ENCODE peak calls at places on chromosomes 2 and 18, in four cellular contexts. One of them, this sample, is unnamed.

GRCh38 chr2:62375051-62375450 is 130.9 kb downstream of the TMEM17 start:
- DNase-seq in GM12891: no peak
- DNase-seq in tibial nerve: no peak
- DNase-seq in transverse colon: no peak
- DNase-seq in this sample: no peak

GRCh38 chr2:206693399-206694137 is 24.6 kb downstream of the DYTN start:
- DNase-seq in GM12891: peak
- DNase-seq in transverse colon: no peak
- DNase-seq in tibial nerve: peak
- DNase-seq in this sample: peak

GRCh38 chr2:43224571-43225092 is 1.8 kb downstream of the ZFP36L2 start:
- DNase-seq in tibial nerve: no peak
- DNase-seq in GM12891: no peak
- DNase-seq in transverse colon: no peak
- DNase-seq in this sample: no peak

GRCh38 chr2:235032466-235032865 is 80.6 kb downstream of the SH3BP4 start:
- DNase-seq in tibial nerve: no peak
- DNase-seq in GM12891: no peak
- DNase-seq in transverse colon: no peak
- DNase-seq in this sample: no peak

GRCh38 chr18:70172225-70172624 is 33.3 kb downstream of the RTTN start:
- DNase-seq in tibial nerve: no peak
- DNase-seq in GM12891: no peak
- DNase-seq in transverse colon: no peak
- DNase-seq in this sample: no peak

GRCh38 chr2:52518673-52519072 is 1248.9 kb upstream of the CHAC2 start:
- DNase-seq in tibial nerve: no peak
- DNase-seq in transverse colon: no peak
- DNase-seq in GM12891: no peak
- DNase-seq in this sample: no peak

GRCh38 chr2:177489719-177490301 is 97.2 kb downstream of the AGPS start:
- DNase-seq in transverse colon: no peak
- DNase-seq in GM12891: no peak
- DNase-seq in tibial nerve: peak
- DNase-seq in this sample: no peak

GRCh38 chr2:235511187-235511661 is 17.4 kb downstream of the AGAP1 start:
- DNase-seq in tibial nerve: no peak
- DNase-seq in transverse colon: peak
- DNase-seq in GM12891: no peak
- DNase-seq in this sample: peak

GRCh38 chr2:168673265-168674222 is 128.9 kb upstream of the NOSTRIN start:
- DNase-seq in GM12891: no peak
- DNase-seq in tibial nerve: no peak
- DNase-seq in transverse colon: no peak
- DNase-seq in this sample: no peak

GRCh38 chr2:121831841-121832240 is 76.4 kb downstream of the TSN start:
- DNase-seq in GM12891: no peak
- DNase-seq in tibial nerve: no peak
- DNase-seq in transverse colon: no peak
- DNase-seq in this sample: no peak

GRCh38 chr2:37713258-37713700 is 41.8 kb upstream of the CDC42EP3 start:
- DNase-seq in transverse colon: no peak
- DNase-seq in tibial nerve: no peak
- DNase-seq in GM12891: no peak
- DNase-seq in this sample: no peak

GRCh38 chr2:176161817-176162626 is 4.9 kb downstream of the HOXD3 start:
- DNase-seq in tibial nerve: no peak
- DNase-seq in GM12891: no peak
- DNase-seq in transverse colon: no peak
- DNase-seq in this sample: no peak

DNA sequence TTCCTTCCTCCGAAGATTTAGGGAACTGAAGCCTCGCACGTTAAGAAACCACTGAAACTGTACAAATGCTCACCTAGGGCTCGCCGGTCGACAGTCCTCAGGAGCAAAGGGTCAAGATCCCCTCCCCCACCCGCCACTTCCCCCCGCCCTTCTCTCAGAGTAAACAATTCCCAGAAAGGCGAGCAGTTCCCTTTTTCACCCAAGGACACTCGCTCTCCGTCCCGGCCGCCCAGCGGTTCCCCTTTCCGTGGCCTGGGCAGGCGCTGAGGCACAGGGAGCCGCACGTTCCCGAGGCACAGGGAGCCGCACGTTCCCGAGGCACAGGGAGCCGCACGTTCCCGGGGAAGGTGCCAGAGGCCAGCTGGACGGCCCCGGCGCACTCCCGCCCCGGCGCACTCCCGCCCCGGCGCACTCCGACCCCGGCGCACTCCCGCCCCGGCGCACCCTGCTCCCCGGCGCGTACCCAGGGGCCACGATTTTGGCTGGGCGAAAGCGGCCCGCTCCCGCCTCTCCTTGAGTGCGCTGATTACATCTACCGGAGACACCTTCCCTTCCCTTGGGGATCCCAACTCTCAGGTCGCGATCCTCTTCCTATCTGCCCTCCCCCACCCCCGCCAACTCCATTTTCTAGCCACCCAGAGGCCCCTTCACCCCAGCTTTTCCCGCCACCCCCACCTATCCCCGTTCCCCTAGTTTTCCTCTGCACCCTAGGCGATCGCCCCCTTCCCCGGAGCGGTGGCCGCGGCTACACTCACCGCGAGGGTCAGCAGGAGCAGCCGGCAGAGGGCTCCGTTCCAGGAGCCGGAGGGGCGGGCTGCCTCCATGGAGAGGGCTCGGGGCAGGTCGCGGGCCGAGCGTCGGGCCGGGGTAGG is 837 bp downstream of the DSC2 start:
- DNase-seq in tibial nerve: peak
- DNase-seq in GM12891: no peak
- DNase-seq in transverse colon: peak
- DNase-seq in this sample: peak
- TF ChIP-seq POLR2A in tibial nerve: peak
- TF ChIP-seq POLR2A in GM12891: no peak
- TF ChIP-seq POLR2A in transverse colon: peak
- TF ChIP-seq POLR2A in this sample: no peak

GRCh38 chr2:171895781-171896180 is 1.7 kb upstream of the SLC25A12 start:
- DNase-seq in tibial nerve: no peak
- DNase-seq in transverse colon: no peak
- DNase-seq in GM12891: no peak
- DNase-seq in this sample: no peak

GRCh38 chr2:171894612-171894947 is 536 bp upstream of the SLC25A12 start:
- DNase-seq in transverse colon: no peak
- DNase-seq in GM12891: no peak
- DNase-seq in tibial nerve: no peak
- DNase-seq in this sample: no peak

GRCh38 chr2:171889808-171890207 is 4.2 kb downstream of the SLC25A12 start:
- DNase-seq in tibial nerve: no peak
- DNase-seq in transverse colon: no peak
- DNase-seq in GM12891: no peak
- DNase-seq in this sample: no peak

GRCh38 chr2:171893196-171893823 is 734 bp downstream of the SLC25A12 start:
- DNase-seq in transverse colon: no peak
- DNase-seq in tibial nerve: no peak
- DNase-seq in GM12891: no peak
- DNase-seq in this sample: no peak

GRCh38 chr2:171893824-171894611 is at the start of gene SLC25A12:
- DNase-seq in transverse colon: peak
- DNase-seq in GM12891: peak
- DNase-seq in tibial nerve: peak
- DNase-seq in this sample: peak
- TF ChIP-seq POLR2A in transverse colon: peak
- TF ChIP-seq POLR2A in GM12891: peak
- TF ChIP-seq POLR2A in tibial nerve: peak
- TF ChIP-seq POLR2A in this sample: peak

GRCh38 chr2:28751102-28751955 is at the start of gene PPP1CB:
- DNase-seq in GM12891: peak
- DNase-seq in tibial nerve: peak
- DNase-seq in transverse colon: peak
- DNase-seq in this sample: peak
- TF ChIP-seq POLR2A in GM12891: peak
- TF ChIP-seq POLR2A in tibial nerve: peak
- TF ChIP-seq POLR2A in transverse colon: peak
- TF ChIP-seq POLR2A in this sample: no peak

GRCh38 chr2:45170976-45171514 is 161.8 kb upstream of the SIX2 start:
- DNase-seq in transverse colon: no peak
- DNase-seq in GM12891: no peak
- DNase-seq in tibial nerve: no peak
- DNase-seq in this sample: peak

GRCh38 chr2:45172993-45173392 is 163.7 kb upstream of the SIX2 start:
- DNase-seq in tibial nerve: no peak
- DNase-seq in transverse colon: no peak
- DNase-seq in GM12891: no peak
- DNase-seq in this sample: no peak

GRCh38 chr2:45170191-45170975 is 161.1 kb upstream of the SIX2 start:
- DNase-seq in transverse colon: no peak
- DNase-seq in GM12891: no peak
- DNase-seq in tibial nerve: no peak
- DNase-seq in this sample: no peak

GRCh38 chr2:45176399-45176798 is 167.1 kb upstream of the SIX2 start:
- DNase-seq in transverse colon: no peak
- DNase-seq in tibial nerve: no peak
- DNase-seq in GM12891: no peak
- DNase-seq in this sample: no peak

GRCh38 chr2:45173513-45173912 is 164.3 kb upstream of the SIX2 start:
- DNase-seq in tibial nerve: no peak
- DNase-seq in transverse colon: no peak
- DNase-seq in GM12891: no peak
- DNase-seq in this sample: no peak
- TF ChIP-seq POLR2A in tibial nerve: no peak
- TF ChIP-seq POLR2A in transverse colon: no peak
- TF ChIP-seq POLR2A in GM12891: no peak
- TF ChIP-seq POLR2A in this sample: no peak

DNA sequence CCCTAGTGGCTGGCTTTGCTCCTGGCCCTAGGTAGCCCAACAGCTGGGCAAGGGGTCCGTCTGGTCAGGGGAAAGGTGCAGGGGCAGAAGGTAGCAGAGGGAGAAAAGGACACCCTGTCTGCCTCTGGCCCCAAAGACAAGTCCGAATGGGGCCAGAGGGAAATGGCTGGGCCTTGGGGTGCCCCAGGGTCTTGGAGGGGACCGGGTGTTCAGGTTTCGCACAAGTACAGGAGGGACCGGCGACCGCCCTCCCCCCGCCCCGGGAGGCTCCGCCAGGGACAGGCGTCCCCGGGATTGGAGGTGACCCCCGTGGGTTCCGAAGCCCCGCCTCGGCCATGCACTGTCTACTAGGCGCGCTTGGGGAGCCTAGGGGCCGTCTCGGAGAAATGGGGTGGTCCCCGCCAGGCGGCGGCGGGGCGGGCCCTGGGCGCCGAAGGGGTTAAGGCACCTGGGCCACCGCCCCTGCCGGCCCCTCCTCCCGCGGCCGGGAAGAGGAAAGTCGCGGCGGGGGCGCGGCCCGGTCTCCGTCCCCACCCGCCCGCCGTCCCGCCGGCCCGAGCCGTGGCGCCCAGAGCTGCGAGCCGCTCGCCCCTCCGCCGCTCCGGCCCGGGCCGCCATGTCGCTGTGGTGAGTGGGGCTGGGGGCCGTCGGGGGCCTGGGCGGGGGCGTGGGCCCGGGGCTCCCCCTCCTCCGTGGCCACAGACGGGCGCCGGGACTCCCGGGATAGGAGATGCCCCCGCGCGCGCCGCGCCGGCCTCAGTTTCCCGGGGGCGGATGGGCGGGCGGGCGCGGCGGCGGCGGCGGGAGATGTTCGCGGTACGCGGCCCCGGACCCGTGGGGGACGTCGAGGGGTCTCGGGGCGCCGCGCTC is at the start of gene B3GNT7:
- DNase-seq in transverse colon: peak
- DNase-seq in GM12891: peak
- DNase-seq in tibial nerve: no peak
- DNase-seq in this sample: peak
- TF ChIP-seq POLR2A in transverse colon: no peak
- TF ChIP-seq POLR2A in GM12891: no peak
- TF ChIP-seq POLR2A in tibial nerve: no peak
- TF ChIP-seq POLR2A in this sample: no peak

DNA sequence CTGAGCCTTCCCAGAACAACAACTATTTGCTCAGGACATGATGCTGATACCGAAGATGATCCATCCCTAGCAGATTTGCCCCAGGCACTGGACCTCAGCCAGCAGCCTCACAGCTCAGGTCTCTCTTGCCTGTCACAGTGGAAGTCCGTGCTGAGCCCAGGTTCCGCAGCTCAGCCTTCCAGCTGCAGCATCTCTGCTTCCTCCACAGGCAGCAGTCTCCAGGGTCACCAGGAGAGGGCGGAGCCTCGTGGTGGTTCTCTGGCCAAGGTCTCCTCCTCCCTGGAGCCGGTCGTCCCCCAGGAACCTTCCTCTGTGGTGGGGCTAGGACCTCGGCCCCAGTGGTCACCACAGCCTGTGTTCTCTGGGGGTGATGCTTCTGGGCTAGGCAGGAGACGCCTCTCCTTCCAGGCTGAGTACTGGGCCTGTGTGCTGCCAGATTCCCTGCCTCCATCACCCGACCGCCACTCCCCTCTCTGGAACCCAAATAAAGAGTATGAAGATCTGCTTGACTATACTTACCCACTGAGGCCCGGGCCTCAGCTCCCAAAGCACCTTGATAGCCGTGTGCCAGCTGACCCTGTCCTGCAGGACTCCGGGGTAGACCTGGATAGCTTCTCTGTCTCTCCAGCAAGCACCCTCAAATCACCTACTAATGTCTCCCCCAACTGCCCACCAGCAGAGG is 15.4 kb downstream of the CEP68 start:
- DNase-seq in tibial nerve: no peak
- DNase-seq in transverse colon: no peak
- DNase-seq in GM12891: no peak
- DNase-seq in this sample: no peak
- TF ChIP-seq POLR2A in tibial nerve: no peak
- TF ChIP-seq POLR2A in transverse colon: no peak
- TF ChIP-seq POLR2A in GM12891: no peak
- TF ChIP-seq POLR2A in this sample: no peak